ENCODE peak calls at places on chromosomes 7 and 10, in four cellular contexts. W is epithelial cell of esophagus; D is fibroblast of pulmonary artery; M is CD4-positive, alpha-beta T cell. C is an unnamed sample.

GRCh38 chr7:46603780-46604725 is 683.0 kb upstream of the IGFBP3 start:
- DNase-seq in W (no peak), D (peak; percentile 89), M (no peak), C (no peak)

GRCh38 chr10:101394522-101395133 is 40.7 kb downstream of the BTRC start:
- DNase-seq in W (peak; percentile 83), D (no peak), M (no peak), C (no peak)

GRCh38 chr10:126373137-126373536 is 15.1 kb downstream of the ADAM12 start:
- DNase-seq in W (no peak), D (no peak), M (no peak), C (no peak)

GRCh38 chr7:108461855-108462254 is 5.6 kb upstream of the NRCAM start:
- DNase-seq in W (no peak), D (peak; percentile 53), M (no peak), C (no peak)

GRCh38 chr10:74589226-74589673 is 237.2 kb upstream of the KAT6B start:
- DNase-seq in W (peak; percentile 61), D (peak; percentile 100), M (peak; percentile 97), C (peak; percentile 27)

GRCh38 chr7:75961194-75961593 is 33.2 kb downstream of the TMEM120A start:
- DNase-seq in W (no peak), D (no peak), M (no peak), C (no peak)

GRCh38 chr7:35537067-35538023 is 157.6 kb downstream of the HERPUD2 start:
- DNase-seq in W (peak; percentile 68), D (peak; percentile 77), M (peak; percentile 54), C (peak; percentile 89)

GRCh38 chr10:76015245-76015644 is 583.8 kb downstream of the LRMDA start:
- DNase-seq in W (no peak), D (no peak), M (no peak), C (no peak)

GRCh38 chr10:865924-866576 is 65.5 kb downstream of the LARP4B start:
- DNase-seq in W (no peak), D (no peak), M (no peak), C (no peak)

GRCh38 chr10:58209669-58210068 is 58.0 kb downstream of the IPMK start:
- DNase-seq in W (no peak), D (peak; percentile 10), M (no peak), C (no peak)

GRCh38 chr10:92811986-92812385 is 36.3 kb upstream of the EXOC6 start:
- DNase-seq in W (no peak), D (peak; percentile 40), M (no peak), C (no peak)

GRCh38 chr10:28331821-28332220 is 29.0 kb upstream of the MPP7 start:
- DNase-seq in W (peak; percentile 66), D (peak; percentile 25), M (no peak), C (no peak)

GRCh38 chr7:140062528-140063299 is at the start of gene PARP12:
- DNase-seq in W (peak; percentile 85), D (peak; percentile 83), M (peak; percentile 71), C (peak; percentile 92)

GRCh38 chr10:87838650-87839049 is 20.6 kb upstream of the ATAD1 start:
- DNase-seq in W (no peak), D (no peak), M (no peak), C (no peak)

GRCh38 chr10:32961892-32962369 is 3.9 kb upstream of the ITGB1 start:
- DNase-seq in W (peak; percentile 90), D (peak; percentile 92), M (no peak), C (no peak)

GRCh38 chr10:24642921-24643678 is 80.6 kb downstream of the ARHGAP21 start:
- DNase-seq in W (peak; percentile 88), D (peak; percentile 90), M (no peak), C (peak; percentile 58)

GRCh38 chr7:151539055-151539714 is 19.5 kb upstream of the RHEB start:
- DNase-seq in W (no peak), D (no peak), M (no peak), C (no peak)

GRCh38 chr10:6144609-6145413 is 56.0 kb downstream of the RBM17 start:
- DNase-seq in W (peak; percentile 87), D (peak; percentile 88), M (peak; percentile 82), C (peak; percentile 94)

GRCh38 chr7:158432369-158433270 is 155.0 kb downstream of the PTPRN2 start:
- DNase-seq in W (peak; percentile 92), D (peak; percentile 51), M (no peak), C (no peak)

GRCh38 chr10:16646474-16647059 is 124.9 kb upstream of the C1QL3 start:
- DNase-seq in W (peak; percentile 75), D (no peak), M (no peak), C (no peak)

GRCh38 chr10:5071411-5072198 is 22.6 kb upstream of the AKR1C3 start:
- DNase-seq in W (peak; percentile 92), D (peak; percentile 99), M (no peak), C (no peak)

GRCh38 chr10:110447886-110448285 is 49.8 kb upstream of the DUSP5 start:
- DNase-seq in W (no peak), D (no peak), M (no peak), C (no peak)

GRCh38 chr7:33774762-33775523 is 130.4 kb upstream of the BMPER start:
- DNase-seq in W (peak; percentile 92), D (peak; percentile 99), M (no peak), C (no peak)

GRCh38 chr10:43230909-43231522 is 35.8 kb downstream of the RASGEF1A start:
- DNase-seq in W (no peak), D (no peak), M (no peak), C (no peak)

GRCh38 chr7:157932498-157933218 is 595.9 kb downstream of the DNAJB6 start:
- DNase-seq in W (peak; percentile 1), D (no peak), M (no peak), C (no peak)

GRCh38 chr7:36606442-36607205 is 117.7 kb downstream of the AOAH start:
- DNase-seq in W (no peak), D (no peak), M (no peak), C (no peak)

GRCh38 chr7:85702348-85702747 is 515.5 kb upstream of the SEMA3D start:
- DNase-seq in W (no peak), D (no peak), M (no peak), C (no peak)

GRCh38 chr10:46544989-46545791 is 11.3 kb downstream of the GPRIN2 start:
- DNase-seq in W (peak; percentile 44), D (peak; percentile 23), M (no peak), C (peak; percentile 64)

GRCh38 chr7:155230169-155230593 is 67.5 kb upstream of the INSIG1 start:
- DNase-seq in W (peak; percentile 91), D (peak; percentile 88), M (no peak), C (no peak)

GRCh38 chr10:380313-380955 is 245.2 kb downstream of the ZMYND11 start:
- DNase-seq in W (no peak), D (no peak), M (no peak), C (no peak)

GRCh38 chr7:36747969-36748574 is 23.8 kb upstream of the AOAH start:
- DNase-seq in W (no peak), D (peak; percentile 6), M (no peak), C (no peak)

GRCh38 chr10:49114718-49115014 is 656 bp downstream of the VSTM4 start:
- DNase-seq in W (no peak), D (no peak), M (no peak), C (no peak)

GRCh38 chr7:155170331-155170730 is 100.2 kb downstream of the HTR5A start:
- DNase-seq in W (no peak), D (no peak), M (no peak), C (no peak)

GRCh38 chr10:62648941-62649340 is 155.6 kb upstream of the ADO start:
- DNase-seq in W (no peak), D (no peak), M (no peak), C (no peak)

GRCh38 chr7:120941064-120941463 is 9.5 kb upstream of the ING3 start:
- DNase-seq in W (peak; percentile 19), D (peak; percentile 31), M (no peak), C (no peak)

GRCh38 chr10:3482200-3482993 is 302.6 kb downstream of the KLF6 start:
- DNase-seq in W (peak; percentile 99), D (peak; percentile 94), M (no peak), C (peak; percentile 36)

GRCh38 chr7:16587129-16587528 is 58.4 kb downstream of the ANKMY2 start:
- DNase-seq in W (no peak), D (no peak), M (no peak), C (no peak)

GRCh38 chr7:87213801-87214200 is 5.7 kb downstream of the TMEM243 start:
- DNase-seq in W (no peak), D (no peak), M (no peak), C (no peak)

GRCh38 chr10:130074639-130075038 is 36.0 kb downstream of the C10orf143 start:
- DNase-seq in W (no peak), D (no peak), M (no peak), C (no peak)
- TF ChIP-seq CTCF in W (no peak), D (no peak), M (no peak), C (no peak)

GRCh38 chr7:47792521-47793121 is 155.6 kb downstream of the PKD1L1 start:
- DNase-seq in W (peak; percentile 52), D (peak; percentile 50), M (no peak), C (no peak)
- TF ChIP-seq CTCF in W (peak; percentile 57), D (peak; percentile 59), M (no peak), C (no peak)

DNA sequence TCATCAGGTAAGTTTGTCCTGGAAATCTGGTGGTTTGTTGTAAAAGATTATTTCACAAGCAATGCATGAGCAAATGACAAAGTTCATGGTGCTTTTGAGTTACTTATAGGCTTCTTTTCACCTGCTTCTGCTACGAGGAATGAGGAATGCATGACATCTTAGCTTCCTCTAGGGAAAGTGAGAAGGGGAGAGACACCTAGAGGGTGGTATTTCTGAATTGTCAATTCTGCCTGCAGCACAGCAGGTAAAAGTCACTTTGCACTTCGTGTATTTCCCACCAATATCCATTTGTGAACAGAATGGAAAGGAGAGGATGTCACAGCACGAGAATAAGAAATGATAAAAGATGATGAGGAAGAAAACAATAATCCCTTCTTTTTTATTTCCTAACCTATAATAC is 153.4 kb upstream of the FEZF1 start:
- DNase-seq in W (no peak), D (no peak), M (no peak), C (no peak)
- TF ChIP-seq CTCF in W (no peak), D (no peak), M (no peak), C (no peak)

GRCh38 chr10:113100299-113100680 is 150.2 kb downstream of the TCF7L2 start:
- DNase-seq in W (no peak), D (no peak), M (no peak), C (no peak)
- TF ChIP-seq CTCF in W (no peak), D (no peak), M (no peak), C (no peak)